ENCODE peak calls at places on chromosomes 7 and 10, in five cellular contexts. W is effector memory CD8-positive, alpha-beta T cell; Z is bronchial epithelial cell; A is GM12865; X is MV-4-11. O is an unnamed sample.

GRCh38 chr10:33506838-33507661 is 172.6 kb upstream of the NRP1 start:
- DNase-seq in W (no peak), Z (peak), A (peak), X (peak), O (peak)

GRCh38 chr10:69093933-69094332 is 6.0 kb downstream of the SRGN start:
- DNase-seq in W (no peak), Z (peak), A (no peak), X (peak), O (no peak)

GRCh38 chr7:95921543-95921942 is 149.2 kb downstream of the DYNC1I1 start:
- DNase-seq in W (no peak), Z (peak), A (no peak), X (no peak), O (no peak)

GRCh38 chr7:95342642-95343252 is 18.4 kb upstream of the PON1 start:
- DNase-seq in W (no peak), Z (no peak), A (no peak), X (no peak), O (no peak)

GRCh38 chr7:46257766-46258448 is 336.8 kb upstream of the IGFBP3 start:
- DNase-seq in W (no peak), Z (peak), A (no peak), X (no peak), O (peak)

GRCh38 chr10:96025566-96025965 is 17.8 kb upstream of the CCNJ start:
- DNase-seq in W (no peak), Z (peak), A (peak), X (peak), O (peak)

GRCh38 chr10:96968682-96969423 is 136.8 kb downstream of the LCOR start:
- DNase-seq in W (no peak), Z (no peak), A (no peak), X (no peak), O (no peak)

GRCh38 chr7:138565451-138566114 is 105.5 kb downstream of the TRIM24 start:
- DNase-seq in W (no peak), Z (peak), A (peak), X (peak), O (peak)

GRCh38 chr7:52648903-52649302 is 386.5 kb upstream of the POM121L12 start:
- DNase-seq in W (no peak), Z (peak), A (no peak), X (no peak), O (peak)